ENCODE peak calls at places on chromosomes 12 and 14, in four cellular contexts. W is HS-5, U is cardiac fibroblast, C is left lung. L is an unnamed sample.

GRCh38 chr12:71438670-71439361 is 782 bp upstream of the LGR5 start:
- DNase-seq in W (no peak), U (peak), C (no peak), L (no peak)

GRCh38 chr14:60845523-60845922 is 111.0 kb downstream of the MNAT1 start:
- DNase-seq in W (no peak), U (no peak), C (no peak), L (no peak)

GRCh38 chr14:71138236-71139057 is 231.2 kb downstream of the PCNX1 start:
- DNase-seq in W (no peak), U (peak), C (no peak), L (no peak)

GRCh38 chr12:85784096-85784720 is 52.0 kb downstream of the RASSF9 start:
- DNase-seq in W (no peak), U (no peak), C (no peak), L (no peak)

GRCh38 chr14:39268393-39268792 is 34.7 kb downstream of the MIA2 start:
- DNase-seq in W (no peak), U (peak), C (no peak), L (no peak)

GRCh38 chr12:121465921-121466799 is 66.2 kb downstream of the RNF34 start:
- DNase-seq in W (no peak), U (peak), C (peak), L (no peak)

GRCh38 chr14:50067723-50068495 is 48.5 kb downstream of the VCPKMT start:
- DNase-seq in W (no peak), U (peak), C (no peak), L (no peak)

GRCh38 chr12:46244273-46244672 is 24.6 kb downstream of the SLC38A1 start:
- DNase-seq in W (no peak), U (no peak), C (no peak), L (no peak)

GRCh38 chr12:57753938-57754337 is 965 bp upstream of the MARCHF9 start:
- DNase-seq in W (no peak), U (no peak), C (no peak), L (no peak)

GRCh38 chr12:18456344-18456743 is 195.0 kb downstream of the PIK3C2G start:
- DNase-seq in W (no peak), U (no peak), C (no peak), L (no peak)

GRCh38 chr14:41899416-41899815 is 292.7 kb downstream of the LRFN5 start:
- DNase-seq in W (no peak), U (no peak), C (no peak), L (no peak)